ENCODE peak calls at places on chromosomes 1 and 21, in ten cellular contexts. R is neural crest cell, F is mucosa of descending colon, Q is tibial nerve, I is progenitor cell of endocrine pancreas, M is B cell, U is foreskin fibroblast, O is fibroblast of pulmonary artery, Y is MM.1S, W is GM13977. E is an unnamed sample.

GRCh38 chr21:31164713-31165694 is 126.7 kb upstream of the KRTAP19-8 start:
- DNase-seq in U (no peak), Q (no peak), O (no peak), Y (no peak), I (no peak), W (no peak), M (no peak), R (no peak), F (no peak), E (no peak)

GRCh38 chr1:17531682-17532487 is 7.6 kb upstream of the ARHGEF10L start:
- DNase-seq in Q (peak; percentile 24), R (no peak), O (peak; percentile 75), M (no peak), W (no peak), Y (no peak), F (peak; percentile 79), U (peak; percentile 69), I (no peak), E (no peak)

GRCh38 chr1:68384321-68384813 is 65.4 kb downstream of the RPE65 start:
- DNase-seq in Y (no peak), I (no peak), F (no peak), U (peak; percentile 98), W (no peak), M (no peak), R (no peak), Q (no peak), O (peak; percentile 98), E (no peak)

GRCh38 chr1:67053535-67053784 is 488 bp downstream of the SLC35D1 start:
- DNase-seq in Y (peak; percentile 44), I (peak; percentile 39), O (no peak), Q (no peak), U (no peak), F (peak; percentile 87), R (peak; percentile 36), M (no peak), W (no peak), E (no peak)

GRCh38 chr21:37367758-37368535 is 1.4 kb downstream of the DYRK1A start:
- DNase-seq in Y (peak; percentile 93), M (no peak), W (peak; percentile 48), Q (peak; percentile 25), R (peak; percentile 10), I (peak; percentile 29), O (peak; percentile 46), F (peak; percentile 64), U (peak; percentile 30), E (no peak)

GRCh38 chr1:87064981-87065380 is 150.5 kb downstream of the HS2ST1 start:
- DNase-seq in M (no peak), Y (no peak), F (no peak), R (no peak), Q (no peak), O (no peak), U (peak; percentile 13), I (no peak), W (no peak), E (no peak)

GRCh38 chr1:95068956-95069710 is 3.6 kb downstream of the ALG14 start:
- DNase-seq in R (no peak), F (no peak), W (no peak), M (no peak), U (no peak), O (no peak), Y (no peak), Q (no peak), I (no peak), E (no peak)

GRCh38 chr21:43298546-43299440 is 128.1 kb downstream of the SIK1 start:
- DNase-seq in M (no peak), Y (no peak), I (no peak), R (no peak), F (no peak), Q (no peak), W (no peak), U (no peak), O (no peak), E (no peak)

GRCh38 chr1:115077286-115077983 is 11.9 kb downstream of the TSPAN2 start:
- DNase-seq in R (no peak), I (no peak), O (no peak), F (no peak), W (no peak), Y (no peak), Q (no peak), M (no peak), U (no peak), E (no peak)

GRCh38 chr1:225845633-225846259 is 35.8 kb downstream of the EPHX1 start:
- DNase-seq in Y (no peak), O (peak; percentile 87), U (peak; percentile 68), M (no peak), R (peak; percentile 61), F (peak; percentile 78), Q (peak; percentile 76), I (peak; percentile 56), W (peak; percentile 46), E (no peak)

GRCh38 chr21:35051287-35051818 is 2.3 kb upstream of the RUNX1 start:
- DNase-seq in M (peak; percentile 68), F (peak; percentile 87), R (peak; percentile 58), I (peak; percentile 56), Y (peak; percentile 97), W (peak; percentile 59), Q (peak; percentile 62), O (peak; percentile 92), U (peak; percentile 41), E (no peak)

GRCh38 chr1:153612111-153612754 is 704 bp downstream of the S100A16 start:
- DNase-seq in W (no peak), U (no peak), R (no peak), I (no peak), F (peak; percentile 59), Q (no peak), Y (no peak), M (no peak), O (no peak), E (no peak)
- TF ChIP-seq CTCF in W (no peak), U (no peak), R (no peak), I (no peak), F (no peak), Q (no peak), Y (no peak), M (no peak), O (no peak), E (no peak)

DNA sequence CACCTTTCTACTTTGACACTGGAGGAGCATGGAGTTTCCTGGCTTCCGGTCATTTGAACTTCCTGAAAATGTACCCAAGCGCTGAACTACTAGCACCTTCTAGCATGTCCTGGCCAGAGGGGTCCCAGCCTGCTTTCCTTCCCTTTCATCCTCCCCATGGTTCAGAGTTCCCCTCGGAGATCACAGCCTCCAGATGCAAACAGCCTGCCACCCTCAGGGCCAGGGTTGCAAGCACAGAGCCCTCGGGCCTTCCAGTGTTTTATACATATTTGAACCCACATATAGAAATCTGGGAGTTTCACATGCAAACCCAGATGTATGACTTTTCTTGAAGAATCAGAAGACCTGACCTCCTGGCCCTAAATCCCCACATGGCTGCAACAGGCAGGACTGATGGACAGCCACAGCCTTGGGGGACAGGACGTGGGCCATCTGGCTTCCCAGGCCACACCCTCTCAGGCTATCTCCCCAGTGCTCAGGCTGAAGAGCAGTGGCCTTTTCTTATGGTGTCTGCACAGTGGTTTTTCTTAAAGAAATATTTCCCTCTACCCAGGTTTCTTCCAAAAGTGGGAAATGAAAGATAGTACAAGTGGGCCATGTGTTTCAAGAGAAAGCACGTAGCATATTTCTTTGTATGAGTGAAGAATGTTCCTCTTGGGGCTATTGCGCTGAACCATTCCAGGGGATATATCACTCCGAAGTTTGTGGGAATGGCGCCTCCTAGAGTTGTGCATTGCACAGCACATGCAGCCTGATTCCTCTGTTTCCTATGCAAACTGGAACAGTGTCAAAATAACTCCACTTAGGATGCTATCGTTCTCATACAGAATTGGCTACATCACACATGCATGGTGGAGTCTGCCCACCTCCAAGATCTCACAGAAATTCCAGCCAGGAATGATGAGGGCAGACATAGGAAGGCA is 232.0 kb upstream of the VAMP3 start:
- DNase-seq in Q (no peak), U (no peak), F (peak; percentile 2), I (no peak), R (no peak), O (no peak), W (no peak), M (no peak), Y (no peak), E (no peak)
- TF ChIP-seq CTCF in Q (no peak), U (no peak), F (no peak), I (no peak), R (no peak), O (no peak), W (peak; percentile 16), M (no peak), Y (no peak), E (no peak)

GRCh38 chr1:47524272-47524671 is 86.4 kb downstream of the FOXD2 start:
- DNase-seq in F (no peak), O (no peak), U (no peak), Q (no peak), M (no peak), W (no peak), I (no peak), R (no peak), Y (no peak), E (no peak)

GRCh38 chr1:47523812-47524170 is 85.9 kb downstream of the FOXD2 start:
- DNase-seq in Y (no peak), R (no peak), U (no peak), I (no peak), W (no peak), O (no peak), M (no peak), F (no peak), Q (no peak), E (no peak)

GRCh38 chr1:47529520-47530098 is 91.8 kb downstream of the FOXD2 start:
- DNase-seq in Q (no peak), M (no peak), Y (peak; percentile 23), F (no peak), R (no peak), W (no peak), I (no peak), U (no peak), O (no peak), E (no peak)

GRCh38 chr1:47522890-47523811 is 85.3 kb downstream of the FOXD2 start:
- DNase-seq in U (no peak), M (no peak), R (no peak), Y (no peak), Q (no peak), O (no peak), I (no peak), F (no peak), W (no peak), E (no peak)

DNA sequence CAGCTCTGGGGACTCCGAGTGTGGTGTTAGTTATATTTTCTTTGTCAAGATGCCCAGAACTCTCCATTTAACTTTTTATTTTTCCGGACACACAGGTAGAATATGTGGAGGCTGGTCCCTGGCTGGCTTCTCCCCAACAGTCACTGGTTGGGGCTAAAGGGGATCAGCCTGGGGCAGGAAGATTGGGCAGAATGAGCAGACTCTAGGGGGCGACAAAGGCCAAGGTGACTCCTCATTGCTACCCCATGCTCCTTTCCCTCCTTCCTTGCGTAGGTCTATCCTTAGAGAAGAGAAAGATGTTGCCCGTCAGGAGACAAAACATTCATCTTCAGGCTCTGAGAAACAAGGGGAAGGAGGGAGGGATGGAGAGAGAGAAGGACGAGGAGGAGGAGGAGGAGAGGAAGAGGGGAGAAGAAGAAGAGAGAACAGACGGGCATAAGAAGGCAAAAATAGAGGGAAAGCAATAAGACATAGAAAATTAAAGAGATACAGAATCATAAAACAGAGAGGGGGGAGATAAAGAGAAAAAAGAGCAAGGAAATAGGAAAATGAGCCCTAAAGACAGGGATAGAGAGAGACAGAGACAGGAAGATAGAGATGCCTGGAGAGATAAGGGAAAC is 89.9 kb downstream of the FOXD2 start:
- DNase-seq in O (no peak), I (no peak), U (no peak), M (no peak), Q (no peak), F (peak; percentile 69), W (no peak), Y (no peak), R (no peak), E (no peak)
- TF ChIP-seq CTCF in O (peak; percentile 22), I (peak; percentile 48), U (no peak), M (no peak), Q (no peak), F (peak; percentile 21), W (peak; percentile 30), Y (peak; percentile 52), R (peak; percentile 59), E (no peak)

GRCh38 chr1:63742526-63742925 is 31.3 kb upstream of the ROR1 start:
- DNase-seq in U (no peak), Y (peak; percentile 79), W (no peak), M (no peak), Q (no peak), F (no peak), R (no peak), I (no peak), O (no peak), E (no peak)
- TF ChIP-seq CTCF in U (no peak), Y (no peak), W (no peak), M (no peak), Q (no peak), F (no peak), R (no peak), I (no peak), O (no peak), E (no peak)